ENCODE peak calls at places on chromosomes 16 and 17, in eight cellular contexts. P is GM03348, H is uterus, V is HS-5, Z is IMR-90, K is gastrocnemius medialis, G is LoVo, I is Peyer's patch. U is an unnamed sample.

GRCh38 chr17:69853533-69854262 is 221.3 kb upstream of the KCNJ16 start:
- DNase-seq in P (peak; percentile 39), G (no peak), V (no peak), H (no peak), Z (no peak), I (no peak), K (no peak), U (no peak)

GRCh38 chr17:48646183-48647102 is 20.3 kb upstream of the HOXB9 start:
- DNase-seq in I (peak; percentile 82), H (no peak), V (no peak), Z (no peak), K (no peak), P (peak; percentile 75), G (peak; percentile 64), U (peak; percentile 82)

GRCh38 chr16:29825145-29826044 is 5.1 kb downstream of the MVP start:
- DNase-seq in Z (peak; percentile 90), P (peak; percentile 77), I (peak; percentile 74), H (peak; percentile 79), K (no peak), V (peak; percentile 89), G (peak; percentile 78), U (peak; percentile 70)

GRCh38 chr16:73210686-73211085 is 162.8 kb upstream of the ZFHX3 start:
- DNase-seq in V (no peak), K (no peak), P (no peak), G (no peak), Z (no peak), H (no peak), I (no peak), U (no peak)

GRCh38 chr17:29929006-29929543 is 953 bp downstream of the SSH2 start:
- DNase-seq in G (peak; percentile 58), Z (no peak), H (no peak), K (peak; percentile 15), V (no peak), P (peak; percentile 38), I (peak; percentile 50), U (peak; percentile 56)

GRCh38 chr17:76153640-76154039 is 12.6 kb upstream of the FOXJ1 start:
- DNase-seq in G (no peak), V (no peak), H (no peak), Z (peak; percentile 12), K (no peak), P (no peak), I (no peak), U (no peak)

GRCh38 chr17:76378548-76379274 is 5.7 kb upstream of the SPHK1 start:
- DNase-seq in P (no peak), K (no peak), I (no peak), Z (no peak), V (no peak), G (no peak), H (no peak), U (no peak)

GRCh38 chr17:14595656-14596055 is 294.8 kb downstream of the HS3ST3B1 start:
- DNase-seq in P (no peak), Z (no peak), V (no peak), H (no peak), I (no peak), G (no peak), K (no peak), U (no peak)

GRCh38 chr17:3864534-3864933 is 18.5 kb upstream of the NCBP3 start:
- DNase-seq in Z (no peak), V (no peak), I (no peak), G (no peak), H (no peak), P (no peak), K (no peak), U (no peak)

GRCh38 chr17:79991924-79992656 is 43.6 kb downstream of the TBC1D16 start:
- DNase-seq in I (no peak), V (no peak), P (peak; percentile 41), Z (peak; percentile 38), G (no peak), K (no peak), H (no peak), U (peak; percentile 43)

GRCh38 chr17:2871205-2871604 is 75.0 kb downstream of the RAP1GAP2 start:
- DNase-seq in H (no peak), I (no peak), K (no peak), G (no peak), V (no peak), Z (no peak), P (no peak), U (no peak)

GRCh38 chr17:41684050-41684449 is 4.6 kb upstream of the EIF1 start:
- DNase-seq in G (no peak), I (no peak), K (no peak), P (no peak), V (no peak), Z (no peak), H (no peak), U (no peak)

GRCh38 chr16:68283840-68284595 is 19.7 kb downstream of the SLC7A6 start:
- DNase-seq in H (no peak), I (peak; percentile 65), V (no peak), P (peak; percentile 37), Z (no peak), G (no peak), K (peak; percentile 97), U (no peak)

GRCh38 chr16:88651276-88651988 is 579 bp upstream of the CYBA start:
- DNase-seq in I (peak; percentile 95), K (peak; percentile 45), Z (no peak), H (peak; percentile 27), V (no peak), P (no peak), G (peak; percentile 51), U (peak; percentile 81)

GRCh38 chr16:68147438-68147837 is 62.3 kb downstream of the NFATC3 start:
- DNase-seq in Z (no peak), H (no peak), K (no peak), G (no peak), I (no peak), V (no peak), P (no peak), U (no peak)

GRCh38 chr16:68790130-68790761 is 53.1 kb upstream of the TANGO6 start:
- DNase-seq in V (peak; percentile 74), G (peak; percentile 51), Z (peak; percentile 69), K (no peak), I (no peak), H (peak; percentile 18), P (peak; percentile 80), U (peak; percentile 18)

GRCh38 chr17:70172921-70173320 is 3.6 kb downstream of the KCNJ2 start:
- DNase-seq in V (no peak), P (peak; percentile 48), K (no peak), G (no peak), H (no peak), I (no peak), Z (no peak), U (no peak)

GRCh38 chr17:32266389-32267269 is 997 bp downstream of the RHBDL3 start:
- DNase-seq in Z (no peak), P (no peak), V (no peak), H (no peak), K (no peak), G (no peak), I (no peak), U (no peak)

GRCh38 chr16:89043636-89044393 is 49.8 kb upstream of the ACSF3 start:
- DNase-seq in V (no peak), H (no peak), Z (no peak), G (no peak), I (no peak), P (no peak), K (no peak), U (no peak)

GRCh38 chr16:55505333-55506015 is 3.4 kb upstream of the LPCAT2 start:
- DNase-seq in I (no peak), K (no peak), G (no peak), P (no peak), V (no peak), H (no peak), Z (no peak), U (no peak)

GRCh38 chr16:23967018-23967417 is 131.2 kb downstream of the PRKCB start:
- DNase-seq in V (no peak), H (no peak), Z (no peak), P (no peak), I (no peak), G (no peak), K (no peak), U (no peak)

GRCh38 chr17:58330544-58330996 is 2.0 kb upstream of the TSPOAP1 start:
- DNase-seq in I (no peak), K (no peak), P (no peak), Z (no peak), H (no peak), V (no peak), G (no peak), U (no peak)

GRCh38 chr17:28338056-28338768 is 2.7 kb downstream of the TNFAIP1 start:
- DNase-seq in V (no peak), K (no peak), I (no peak), P (peak; percentile 29), G (no peak), Z (peak; percentile 86), H (no peak), U (no peak)

GRCh38 chr17:10121971-10122707 is 76.3 kb downstream of the GAS7 start:
- DNase-seq in Z (peak; percentile 19), P (no peak), K (no peak), I (no peak), V (no peak), G (no peak), H (no peak), U (no peak)

GRCh38 chr16:81136331-81137011 is 40.3 kb upstream of the GCSH start:
- DNase-seq in P (no peak), Z (no peak), H (no peak), K (no peak), V (no peak), G (no peak), I (no peak), U (no peak)

GRCh38 chr16:83923581-83924365 is 24.9 kb downstream of the MLYCD start:
- DNase-seq in Z (no peak), K (peak; percentile 8), P (no peak), I (no peak), G (no peak), V (no peak), H (no peak), U (no peak)

GRCh38 chr17:2212328-2212981 is 91.1 kb downstream of the SMG6 start:
- DNase-seq in Z (peak; percentile 79), V (no peak), P (peak; percentile 74), G (no peak), I (peak; percentile 60), H (peak; percentile 63), K (peak; percentile 79), U (no peak)

GRCh38 chr17:7218166-7218565 is 1.5 kb downstream of the DLG4 start:
- DNase-seq in V (no peak), P (no peak), K (no peak), H (no peak), G (no peak), I (no peak), Z (no peak), U (no peak)

GRCh38 chr16:74700206-74701040 is at the start of gene MLKL:
- DNase-seq in V (peak; percentile 32), P (peak; percentile 74), I (peak; percentile 80), K (peak; percentile 35), H (peak; percentile 23), G (peak; percentile 79), Z (peak; percentile 26), U (peak; percentile 70)

GRCh38 chr16:10895053-10895946 is 18.3 kb downstream of the CIITA start:
- DNase-seq in V (no peak), K (no peak), Z (peak; percentile 38), P (peak; percentile 79), G (peak; percentile 11), I (peak; percentile 68), H (no peak), U (peak; percentile 33)

GRCh38 chr17:46984892-46985291 is 5.8 kb upstream of the RPRML start:
- DNase-seq in I (peak; percentile 67), Z (no peak), P (no peak), G (no peak), V (no peak), K (no peak), H (no peak), U (peak; percentile 67)

GRCh38 chr17:18217412-18218015 is 7.9 kb upstream of the LLGL1 start:
- DNase-seq in I (peak; percentile 93), K (peak; percentile 74), G (peak; percentile 44), Z (peak; percentile 45), P (peak; percentile 88), V (no peak), H (peak; percentile 78), U (peak; percentile 82)

GRCh38 chr17:67779098-67779672 is 46.1 kb upstream of the BPTF start:
- DNase-seq in G (no peak), K (no peak), P (peak; percentile 52), H (peak; percentile 19), Z (peak; percentile 61), I (no peak), V (no peak), U (peak; percentile 27)

GRCh38 chr17:4858068-4858879 is 25.1 kb downstream of the MINK1 start:
- DNase-seq in P (peak; percentile 31), I (no peak), G (no peak), H (no peak), K (no peak), Z (no peak), V (no peak), U (no peak)

U was measured in transverse colon.